ENCODE peak calls at places on chromosomes 16 and 17, in five cellular contexts. Y is GM12878, O is SK-N-SH, K is WTC11, Z is EL. M is an unnamed sample.

GRCh38 chr17:74892974-74893911 is at the start of gene FADS6:
- DNase-seq in O (peak), Y (no peak), K (peak), Z (no peak), M (no peak)

GRCh38 chr17:9928601-9929341 is 23.7 kb upstream of the RCVRN start:
- DNase-seq in Y (no peak), O (peak), Z (peak), K (peak), M (no peak)

GRCh38 chr17:75271233-75271954 is 363 bp upstream of the MIF4GD start:
- DNase-seq in K (peak), Y (no peak), Z (peak), O (peak), M (no peak)

GRCh38 chr17:62064791-62065563 is at the start of gene MED13:
- DNase-seq in Y (no peak), O (peak), K (peak), Z (peak), M (no peak)

GRCh38 chr16:78778724-78779004 is 679.2 kb downstream of the WWOX start:
- DNase-seq in Y (no peak), O (no peak), Z (no peak), K (no peak), M (no peak)

GRCh38 chr16:23898682-23899430 is 63.1 kb downstream of the PRKCB start:
- DNase-seq in Z (no peak), O (no peak), Y (no peak), K (no peak), M (no peak)

GRCh38 chr16:81616321-81617020 is 162.6 kb upstream of the PLCG2 start:
- DNase-seq in O (peak), K (peak), Y (peak), Z (peak), M (peak)

GRCh38 chr16:48524348-48525200 is 85.4 kb downstream of the N4BP1 start:
- DNase-seq in K (no peak), Z (no peak), Y (no peak), O (no peak), M (no peak)

GRCh38 chr16:57150682-57151330 is 35.0 kb downstream of the PSME3IP1 start:
- DNase-seq in O (no peak), K (no peak), Y (no peak), Z (no peak), M (no peak)